ENCODE peak calls at places on chromosome 9, in four cellular contexts. C is WTC11, R is astrocyte of the spinal cord, Y is GM10248. B is an unnamed sample.

GRCh38 chr9:96006961-96007360 is 131.5 kb downstream of the ERCC6L2 start:
- DNase-seq in C (no peak), R (peak; percentile 48), Y (no peak), B (peak; percentile 21)

GRCh38 chr9:91151014-91151740 is 210.5 kb downstream of the AUH start:
- DNase-seq in C (no peak), R (peak; percentile 93), Y (peak; percentile 82), B (peak; percentile 83)

GRCh38 chr9:2229109-2229733 is 214.1 kb downstream of the SMARCA2 start:
- DNase-seq in C (no peak), R (no peak), Y (peak; percentile 20), B (no peak)

GRCh38 chr9:15967068-15967467 is 414.2 kb downstream of the CCDC171 start:
- DNase-seq in C (no peak), R (no peak), Y (no peak), B (no peak)

GRCh38 chr9:33185858-33186257 is 18.7 kb upstream of the B4GALT1 start:
- DNase-seq in C (no peak), R (no peak), Y (no peak), B (no peak)

GRCh38 chr9:81416476-81417298 is 272.7 kb downstream of the TLE1 start:
- DNase-seq in C (no peak), R (no peak), Y (no peak), B (no peak)

GRCh38 chr9:3578786-3579185 is 53.0 kb upstream of the RFX3 start:
- DNase-seq in C (no peak), R (peak; percentile 72), Y (no peak), B (peak; percentile 53)

GRCh38 chr9:79073201-79073600 is 498.6 kb upstream of the TLE4 start:
- DNase-seq in C (no peak), R (no peak), Y (no peak), B (no peak)